ENCODE peak calls at places on chromosomes 2 and 18, in six cellular contexts. X is endothelial cell, N is kidney, U is GM12878, C is activated B cell treated with CpG ODN at 0.5 μM for 24 hours, D is GM23338. F is an unnamed sample.
A peak's percentile ranks its signal among the peaks of the same experiment; 100 is the strongest.

GRCh38 chr2:221518201-221518936 is 53.7 kb downstream of the EPHA4 start:
- DNase-seq in U (no peak), C (no peak), D (no peak), N (no peak), X (no peak), F (no peak)

GRCh38 chr18:55265916-55266488 is 306.7 kb upstream of the CCDC68 start:
- DNase-seq in U (peak; percentile 59), C (no peak), D (no peak), X (no peak), N (no peak), F (no peak)

GRCh38 chr2:5696741-5697521 is 4.7 kb downstream of the SOX11 start:
- DNase-seq in U (no peak), N (no peak), D (peak; percentile 72), X (peak; percentile 62), C (no peak), F (peak; percentile 50)

GRCh38 chr2:26172189-26172865 is 561 bp upstream of the GAREM2 start:
- DNase-seq in C (no peak), U (no peak), X (no peak), D (peak; percentile 72), N (no peak), F (no peak)

GRCh38 chr2:177393381-177393780 is 808 bp downstream of the AGPS start:
- DNase-seq in C (no peak), U (no peak), X (no peak), N (no peak), D (no peak), F (no peak)

GRCh38 chr2:214899751-214900150 is 90.3 kb upstream of the BARD1 start:
- DNase-seq in N (no peak), D (no peak), U (no peak), X (no peak), C (no peak), F (no peak)

GRCh38 chr18:46416706-46417638 is 240.0 kb downstream of the LOXHD1 start:
- DNase-seq in D (peak; percentile 41), U (no peak), X (no peak), N (no peak), C (no peak), F (no peak)

GRCh38 chr2:82913566-82913965 is 1545.5 kb downstream of the SUCLG1 start:
- DNase-seq in U (no peak), N (no peak), D (no peak), C (no peak), X (no peak), F (no peak)

GRCh38 chr2:202911513-202912341 is at the start of the genes CARF and WDR12:
- DNase-seq in D (peak; percentile 97), C (peak; percentile 82), N (peak; percentile 96), U (peak; percentile 82), X (peak; percentile 88), F (peak; percentile 83)

GRCh38 chr2:137467246-137467862 is 496.9 kb upstream of the HNMT start:
- DNase-seq in C (no peak), D (peak; percentile 72), U (peak; percentile 1), N (no peak), X (peak; percentile 61), F (peak; percentile 45)

GRCh38 chr2:51673628-51674027 is 641.7 kb upstream of the NRXN1 start:
- DNase-seq in C (no peak), X (no peak), D (peak; percentile 7), U (no peak), N (no peak), F (no peak)

GRCh38 chr2:39059366-39059952 is 61.4 kb downstream of the SOS1 start:
- DNase-seq in N (no peak), U (no peak), X (no peak), D (peak; percentile 83), C (no peak), F (no peak)

GRCh38 chr2:173831312-173832229 is 133.6 kb downstream of the SP3 start:
- DNase-seq in C (no peak), U (no peak), N (peak; percentile 96), D (no peak), X (no peak), F (peak; percentile 47)

GRCh38 chr2:158889135-158889853 is 79.1 kb upstream of the TANC1 start:
- DNase-seq in C (no peak), U (no peak), X (no peak), D (no peak), N (no peak), F (no peak)

GRCh38 chr2:99066602-99067001 is 74.9 kb upstream of the C2orf15 start:
- DNase-seq in N (no peak), X (peak; percentile 20), U (peak; percentile 64), C (no peak), D (peak; percentile 69), F (no peak)

GRCh38 chr18:56799756-56800155 is 148.6 kb downstream of the WDR7 start:
- DNase-seq in N (no peak), X (no peak), C (no peak), D (no peak), U (no peak), F (no peak)

GRCh38 chr18:74895686-74896085 is 298.0 kb downstream of the ZNF407 start:
- DNase-seq in C (no peak), U (no peak), N (no peak), X (no peak), D (no peak), F (no peak)

GRCh38 chr18:2856499-2856898 is 9.7 kb downstream of the EMILIN2 start:
- DNase-seq in X (no peak), C (no peak), U (no peak), N (no peak), D (no peak), F (no peak)

GRCh38 chr2:230714122-230714453 is 1.4 kb downstream of the CAB39 start:
- DNase-seq in D (peak; percentile 47), C (no peak), X (peak; percentile 10), U (no peak), N (no peak), F (no peak)

GRCh38 chr2:85557130-85557529 is 4.2 kb downstream of the GGCX start:
- DNase-seq in N (no peak), X (no peak), D (no peak), U (no peak), C (no peak), F (no peak)

GRCh38 chr2:215548714-215549113 is 112.8 kb upstream of the FN1 start:
- DNase-seq in N (no peak), U (no peak), X (no peak), C (no peak), D (no peak), F (no peak)

GRCh38 chr2:134365356-134365755 is 111.5 kb downstream of the MGAT5 start:
- DNase-seq in N (no peak), D (peak; percentile 62), U (no peak), X (no peak), C (no peak), F (no peak)
- TF ChIP-seq CTCF in N (no peak), D (peak; percentile 54), U (no peak), X (no peak), C (no peak), F (peak; percentile 29)

GRCh38 chr18:12947355-12948054 is at the start of gene SEH1L:
- DNase-seq in C (peak; percentile 96), N (peak; percentile 100), X (peak; percentile 98), D (peak; percentile 99), U (peak; percentile 89), F (peak; percentile 98)

GRCh38 chr18:12944724-12945123 is 3.1 kb upstream of the SEH1L start:
- DNase-seq in N (no peak), C (no peak), U (no peak), X (no peak), D (no peak), F (no peak)

GRCh38 chr18:12943200-12943599 is 4.6 kb upstream of the SEH1L start:
- DNase-seq in X (no peak), C (no peak), U (no peak), D (no peak), N (no peak), F (no peak)

GRCh38 chr18:12948055-12948804 is 419 bp downstream of the SEH1L start:
- DNase-seq in C (peak; percentile 91), X (peak; percentile 82), D (peak; percentile 81), N (peak; percentile 99), U (peak; percentile 78), F (peak; percentile 80)

DNA sequence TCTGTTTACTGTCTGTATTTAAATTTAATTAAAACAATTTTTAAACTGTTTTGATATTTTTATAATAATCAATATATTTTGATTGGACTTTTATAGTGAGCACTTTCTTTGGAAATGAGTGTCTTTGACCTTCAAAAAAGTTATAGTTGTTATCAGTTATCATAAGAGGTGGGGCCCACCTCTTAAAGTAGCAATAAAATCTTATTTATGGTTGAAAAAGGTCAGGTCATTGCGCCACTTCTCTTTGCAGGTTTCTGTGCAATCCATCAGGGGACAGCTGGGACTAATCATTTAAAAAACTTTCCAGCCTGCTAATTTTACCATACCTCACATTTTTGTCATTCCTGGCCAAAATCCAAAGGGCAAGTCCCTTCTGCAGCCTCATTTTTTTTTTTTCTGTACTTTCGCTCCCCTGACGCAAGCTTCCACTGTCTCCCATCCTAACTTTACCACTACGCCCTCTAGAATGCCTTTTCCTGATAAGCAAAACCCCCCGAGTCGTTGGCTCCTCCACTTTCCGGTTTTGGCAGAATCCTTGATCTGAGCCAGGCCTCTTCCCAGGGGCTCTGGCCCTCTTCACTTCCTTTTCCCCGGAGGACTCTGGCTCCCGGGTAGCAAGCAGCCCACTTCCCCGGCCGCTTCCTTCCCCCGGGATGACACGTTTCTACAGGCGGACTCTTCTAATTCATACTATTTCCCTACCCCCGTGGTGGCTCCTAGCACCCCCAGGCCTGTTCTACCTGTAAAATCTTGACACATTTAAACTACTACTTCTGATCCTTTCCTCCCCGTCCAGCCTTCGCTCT is 1.1 kb upstream of the SEH1L start:
- DNase-seq in U (no peak), C (no peak), X (peak; percentile 66), N (peak; percentile 84), D (peak; percentile 76), F (no peak)
- TF ChIP-seq CTCF in U (no peak), C (no peak), X (no peak), N (no peak), D (no peak), F (no peak)

GRCh38 chr18:11747286-11747685 is 58.2 kb downstream of the GNAL start:
- DNase-seq in U (no peak), X (no peak), N (no peak), C (no peak), D (no peak), F (no peak)

GRCh38 chr18:11736656-11737055 is 47.6 kb downstream of the GNAL start:
- DNase-seq in N (no peak), D (no peak), U (no peak), X (no peak), C (no peak), F (no peak)

GRCh38 chr18:11739893-11740292 is 50.8 kb downstream of the GNAL start:
- DNase-seq in U (no peak), N (no peak), C (no peak), D (no peak), X (no peak), F (no peak)

DNA sequence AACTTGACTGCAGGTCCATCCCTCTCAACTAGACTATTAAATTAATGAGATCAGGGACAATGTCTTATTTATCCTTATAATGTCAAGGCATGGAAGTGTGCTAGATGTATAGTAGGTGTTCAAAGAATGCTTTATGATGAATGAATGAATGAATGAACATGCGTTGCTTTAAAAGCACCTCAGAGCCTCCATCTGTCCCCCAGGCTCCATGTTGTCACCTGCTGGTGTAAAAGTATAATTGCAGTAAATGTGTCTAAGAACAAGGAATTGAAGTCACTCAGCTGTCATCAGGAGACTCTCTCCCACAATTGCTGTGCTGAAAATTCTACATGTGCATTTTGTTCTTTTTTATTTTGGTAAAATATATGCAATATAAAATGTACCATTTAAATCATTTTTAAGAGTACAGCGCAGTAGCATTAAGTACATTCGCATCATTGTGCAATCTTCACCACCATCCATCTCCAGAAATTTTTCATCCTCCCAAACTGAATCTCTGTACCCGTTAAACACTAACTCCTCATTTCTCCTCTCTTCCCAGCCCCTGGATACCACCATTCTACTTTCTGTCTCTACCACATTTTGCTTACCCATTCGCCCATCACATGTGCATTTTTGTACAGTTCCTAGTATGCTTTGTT is 52.6 kb downstream of the GNAL start:
- DNase-seq in N (no peak), C (no peak), D (peak; percentile 69), U (no peak), X (no peak), F (no peak)
- TF ChIP-seq CTCF in N (peak; percentile 23), C (no peak), D (peak; percentile 73), U (peak; percentile 71), X (peak; percentile 80), F (peak; percentile 66)

GRCh38 chr2:64230540-64230939 is 86.3 kb upstream of the PELI1 start:
- DNase-seq in U (no peak), N (no peak), X (no peak), C (no peak), D (no peak), F (no peak)
- TF ChIP-seq CTCF in U (no peak), N (no peak), X (no peak), C (no peak), D (no peak), F (no peak)